ENCODE peak calls at places on chromosomes 1 and 21, in six cellular contexts. O, C, Q, D, B and G are unnamed samples.
A peak's percentile ranks its signal among the peaks of the same experiment; 100 is the strongest.

GRCh38 chr1:156657971-156658319 is 16.0 kb downstream of the BCAN start:
- DNase-seq in B (no peak), O (no peak), C (no peak), D (peak; percentile 57), Q (no peak), G (no peak)

GRCh38 chr1:232012773-232013386 is 386.3 kb downstream of the DISC1 start:
- DNase-seq in C (peak; percentile 30), Q (peak; percentile 69), D (no peak), O (no peak), B (no peak), G (no peak)

GRCh38 chr1:41020109-41020576 is 1.4 kb downstream of the SLFNL1 start:
- DNase-seq in Q (no peak), C (no peak), D (no peak), B (peak; percentile 85), O (no peak), G (peak; percentile 66)

GRCh38 chr1:179143332-179143731 is 61.5 kb downstream of the TOR3A start:
- DNase-seq in Q (no peak), C (no peak), O (no peak), B (no peak), D (no peak), G (no peak)

GRCh38 chr21:28944296-28944695 is 48.4 kb downstream of the LTN1 start:
- DNase-seq in D (no peak), C (no peak), O (no peak), Q (no peak), B (no peak), G (no peak)

GRCh38 chr1:75582725-75583261 is 28.1 kb downstream of the SLC44A5 start:
- DNase-seq in D (no peak), O (no peak), B (no peak), C (no peak), Q (no peak), G (no peak)

GRCh38 chr1:36511804-36512798 is 29.4 kb upstream of the CSF3R start:
- DNase-seq in O (no peak), Q (no peak), D (peak; percentile 24), B (no peak), C (no peak), G (no peak)

GRCh38 chr1:201791775-201792166 is 37.2 kb upstream of the IPO9 start:
- DNase-seq in C (peak; percentile 20), O (no peak), B (no peak), D (no peak), Q (no peak), G (peak; percentile 73)

GRCh38 chr1:109447524-109447923 is 18.8 kb upstream of the SYPL2 start:
- DNase-seq in C (no peak), Q (no peak), O (no peak), B (no peak), D (no peak), G (no peak)

GRCh38 chr1:117068580-117068979 is 8.5 kb downstream of the TTF2 start:
- DNase-seq in O (no peak), B (no peak), C (no peak), Q (no peak), D (no peak), G (no peak)

GRCh38 chr1:210726621-210727020 is 397.9 kb downstream of the HHAT start:
- DNase-seq in O (peak; percentile 72), C (no peak), D (no peak), Q (no peak), B (no peak), G (no peak)

GRCh38 chr1:9850442-9851162 is 26.8 kb upstream of the CLSTN1 start:
- DNase-seq in D (no peak), B (peak; percentile 59), O (no peak), Q (no peak), C (no peak), G (no peak)
- H3K4me1 ChIP-seq in D (peaks cover 15% of the 10 kb centered on the region), B (no peaks in the 10 kb centered on the region), O (peaks cover 40% of the 10 kb centered on the region), Q (no peaks in the 10 kb centered on the region), C (no peaks in the 10 kb centered on the region), G (no peaks in the 10 kb centered on the region)

GRCh38 chr1:174676856-174677255 is 229.1 kb downstream of the GPR52 start:
- DNase-seq in O (no peak), Q (no peak), D (no peak), C (no peak), B (no peak), G (no peak)
- H3K4me3 ChIP-seq in O (no peak overlapping the region), Q (no peak overlapping the region), D (no peak overlapping the region), C (no peak overlapping the region), B (no peak overlapping the region), G (no peak overlapping the region)

DNA sequence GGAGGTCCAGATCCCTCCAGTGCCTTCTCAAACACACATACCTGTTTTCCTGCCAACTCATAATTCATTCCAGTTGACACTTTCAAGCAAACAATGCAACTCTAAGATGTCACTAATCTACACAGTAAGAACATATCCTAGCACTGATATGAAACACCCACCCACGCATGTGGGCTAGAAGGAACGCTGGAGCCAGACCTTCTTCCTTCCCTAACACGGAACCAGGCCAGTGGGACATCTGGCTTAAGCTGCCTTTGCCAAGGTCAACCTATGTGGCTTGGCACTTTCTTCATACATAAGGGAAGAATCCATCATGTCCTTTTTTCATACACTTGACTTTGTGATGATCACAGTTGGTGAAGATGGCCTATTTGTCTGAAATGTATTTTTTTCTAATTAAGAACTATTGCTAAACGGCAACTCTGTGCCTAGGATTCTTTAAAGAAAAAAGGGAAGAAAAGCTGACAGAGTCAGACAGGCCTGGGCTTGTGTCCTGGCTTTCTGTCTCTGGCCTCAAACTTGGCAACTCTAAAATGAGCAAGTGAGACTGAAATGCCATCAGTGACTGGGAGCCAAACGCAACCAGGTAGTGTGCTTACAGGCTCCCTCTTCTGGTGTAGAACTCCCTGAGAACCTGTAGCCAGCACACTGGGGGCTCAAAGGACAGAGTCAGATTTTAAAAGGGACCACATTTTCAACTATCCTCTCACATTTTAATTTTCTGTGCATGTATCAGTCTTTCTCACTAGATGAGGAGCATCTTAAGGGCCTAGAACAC is 92.6 kb upstream of the BEND5 start:
- DNase-seq in Q (no peak), D (no peak), B (no peak), C (no peak), O (no peak), G (no peak)
- TF ChIP-seq CTCF in Q (no peak), D (no peak), B (no peak), C (no peak), O (no peak), G (no peak)

DNA sequence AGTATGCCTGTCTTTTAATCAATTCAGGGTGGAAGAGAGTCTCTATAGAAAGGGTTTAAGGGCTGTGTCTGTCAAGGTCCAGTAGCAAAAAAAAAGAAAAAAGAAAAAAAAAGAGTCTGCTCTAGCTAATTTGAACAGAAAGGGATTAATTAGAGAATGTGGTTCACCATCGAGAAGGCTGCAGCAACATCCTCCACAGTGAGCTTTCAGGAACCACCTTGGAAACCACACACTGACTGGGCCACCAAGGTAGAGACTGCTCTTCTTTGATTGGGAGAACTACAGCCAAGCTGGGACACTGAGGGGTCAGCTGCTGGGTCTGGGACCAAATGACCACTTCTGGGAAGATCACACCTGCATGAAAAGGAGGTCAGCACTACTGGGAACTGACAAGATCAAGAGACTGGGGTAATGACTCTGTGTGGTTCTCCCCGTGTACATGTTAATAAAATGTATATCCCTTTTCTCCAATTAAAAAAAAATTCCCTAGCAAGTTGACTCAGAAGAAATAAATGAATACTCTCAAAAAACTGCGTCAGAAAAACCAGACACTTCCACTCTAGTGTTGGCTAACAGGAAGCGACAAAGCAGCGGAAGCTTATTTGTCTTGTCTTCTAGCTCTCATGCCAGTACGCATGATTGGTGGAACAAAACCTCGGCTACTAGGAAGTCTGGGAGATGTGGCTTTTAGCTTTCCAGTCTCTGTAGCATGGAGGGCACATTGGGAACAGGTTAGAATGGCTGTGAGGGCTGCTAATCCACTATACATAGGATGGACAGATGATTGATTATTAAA is 60.0 kb upstream of the IVNS1ABP start:
- DNase-seq in Q (no peak), C (no peak), D (no peak), O (no peak), B (no peak), G (no peak)
- H3K4me1 ChIP-seq in Q (no peaks in the 10 kb centered on the region), C (peaks cover 3% of the 10 kb centered on the region), D (no peaks in the 10 kb centered on the region), O (no peaks in the 10 kb centered on the region), B (no peaks in the 10 kb centered on the region), G (no peaks in the 10 kb centered on the region)

GRCh38 chr1:8343464-8344001 is 25.6 kb downstream of the SLC45A1 start:
- DNase-seq in C (peak; percentile 83), O (no peak), B (peak; percentile 90), D (peak; percentile 90), Q (peak; percentile 65), G (peak; percentile 88)
- H3K4me3 ChIP-seq in C (peak overlapping the region; percentile 27), O (no peak overlapping the region), B (no peak overlapping the region), D (no peak overlapping the region), Q (no peak overlapping the region), G (peak overlapping the region; percentile 3)

GRCh38 chr21:38170283-38170682 is 86.5 kb upstream of the KCNJ15 start:
- DNase-seq in O (no peak), D (no peak), C (no peak), B (no peak), Q (no peak), G (peak; percentile 29)
- TF ChIP-seq CTCF in O (peak; percentile 53), D (peak; percentile 24), C (no peak), B (no peak), Q (peak; percentile 17), G (peak; percentile 36)